ENCODE peak calls at places on chromosomes 16 and 17, in ten cellular contexts. K, T, D, G, I, B, Q, J, H and X are unnamed samples.
A peak's percentile ranks its signal among the peaks of the same experiment; 100 is the strongest.

GRCh38 chr17:66555605-66556004 is 253.2 kb downstream of the PRKCA start:
- DNase-seq in K (no peak), T (no peak), D (no peak), G (no peak), I (no peak), B (no peak), Q (no peak), J (no peak), H (no peak), X (no peak)

GRCh38 chr17:19702231-19702641 is 14.1 kb downstream of the SLC47A2 start:
- DNase-seq in K (no peak), T (no peak), D (no peak), G (no peak), I (no peak), B (no peak), Q (no peak), J (no peak), H (no peak), X (no peak)

GRCh38 chr17:20072692-20072992 is 63.5 kb downstream of the SPECC1 start:
- DNase-seq in K (no peak), T (no peak), D (no peak), G (no peak), I (no peak), B (no peak), Q (no peak), J (no peak), H (no peak), X (no peak)

GRCh38 chr16:22070361-22071351 is 21.7 kb upstream of the VWA3A start:
- DNase-seq in K (no peak), T (no peak), D (no peak), G (no peak), I (no peak), B (no peak), Q (no peak), J (no peak), H (no peak), X (no peak)

GRCh38 chr16:66588981-66589713 is 9.9 kb downstream of the CMTM2 start:
- DNase-seq in K (no peak), T (no peak), D (no peak), G (peak; percentile 37), I (no peak), B (no peak), Q (no peak), J (peak; percentile 66), H (no peak), X (no peak)

GRCh38 chr16:31459722-31460581 is 651 bp downstream of the ARMC5 start:
- DNase-seq in K (peak; percentile 100), T (peak; percentile 98), D (peak; percentile 100), G (peak; percentile 100), I (peak; percentile 97), B (peak; percentile 100), Q (peak; percentile 100), J (peak; percentile 99), H (peak; percentile 99), X (peak; percentile 97)

GRCh38 chr16:3730161-3731125 is 13.1 kb upstream of the TRAP1 start:
- DNase-seq in K (no peak), T (no peak), D (no peak), G (no peak), I (no peak), B (no peak), Q (no peak), J (no peak), H (no peak), X (no peak)

GRCh38 chr16:72224260-72224768 is 52.4 kb upstream of the PMFBP1 start:
- DNase-seq in K (no peak), T (no peak), D (no peak), G (no peak), I (no peak), B (peak; percentile 47), Q (no peak), J (no peak), H (no peak), X (no peak)

GRCh38 chr17:32755045-32755805 is 121.7 kb downstream of the MYO1D start:
- DNase-seq in K (no peak), T (peak; percentile 52), D (no peak), G (no peak), I (peak; percentile 66), B (peak; percentile 61), Q (no peak), J (peak; percentile 60), H (peak; percentile 18), X (no peak)

GRCh38 chr16:88017006-88017405 is 65.8 kb downstream of the BANP start:
- DNase-seq in K (no peak), T (no peak), D (no peak), G (no peak), I (no peak), B (no peak), Q (no peak), J (no peak), H (no peak), X (no peak)

GRCh38 chr17:78441271-78441986 is 63.0 kb downstream of the PGS1 start:
- DNase-seq in K (no peak), T (no peak), D (no peak), G (no peak), I (no peak), B (no peak), Q (no peak), J (no peak), H (no peak), X (no peak)

GRCh38 chr16:30491744-30492308 is 19.3 kb downstream of the ITGAL start:
- DNase-seq in K (peak; percentile 5), T (no peak), D (no peak), G (peak; percentile 20), I (peak; percentile 55), B (peak; percentile 39), Q (no peak), J (peak; percentile 21), H (peak; percentile 23), X (no peak)

GRCh38 chr17:37648555-37648954 is 5.3 kb upstream of the DDX52 start:
- DNase-seq in K (no peak), T (no peak), D (no peak), G (no peak), I (no peak), B (no peak), Q (no peak), J (no peak), H (peak; percentile 38), X (no peak)

GRCh38 chr16:71707199-71707598 is 17.3 kb downstream of the PHLPP2 start:
- DNase-seq in K (no peak), T (no peak), D (no peak), G (no peak), I (no peak), B (no peak), Q (no peak), J (peak; percentile 10), H (no peak), X (no peak)

GRCh38 chr16:67528222-67528869 is at the start of gene RIPOR1:
- DNase-seq in K (peak; percentile 54), T (no peak), D (peak; percentile 47), G (peak; percentile 35), I (peak; percentile 43), B (peak; percentile 77), Q (peak; percentile 79), J (peak; percentile 61), H (no peak), X (no peak)

GRCh38 chr17:16496820-16497489 is 5.0 kb upstream of the LRRC75A start:
- DNase-seq in K (no peak), T (no peak), D (no peak), G (no peak), I (no peak), B (no peak), Q (no peak), J (no peak), H (no peak), X (no peak)

GRCh38 chr17:7835818-7836595 is 2.0 kb downstream of the KDM6B start:
- DNase-seq in K (peak; percentile 85), T (no peak), D (no peak), G (no peak), I (peak; percentile 73), B (no peak), Q (peak; percentile 84), J (peak; percentile 66), H (no peak), X (no peak)

GRCh38 chr16:56645838-56646237 is 5.8 kb upstream of the MT1B start:
- DNase-seq in K (no peak), T (no peak), D (no peak), G (no peak), I (no peak), B (no peak), Q (no peak), J (no peak), H (no peak), X (no peak)

GRCh38 chr17:79833744-79834574 is 5.3 kb downstream of the CBX4 start:
- DNase-seq in K (no peak), T (no peak), D (no peak), G (no peak), I (no peak), B (no peak), Q (no peak), J (no peak), H (no peak), X (no peak)

GRCh38 chr16:56700195-56700594 is 17.9 kb downstream of the MT1X start:
- DNase-seq in K (no peak), T (no peak), D (no peak), G (no peak), I (no peak), B (no peak), Q (no peak), J (no peak), H (no peak), X (no peak)

GRCh38 chr16:85220125-85220839 is 108.0 kb upstream of the CIBAR2 start:
- DNase-seq in K (peak; percentile 91), T (no peak), D (no peak), G (no peak), I (no peak), B (peak; percentile 73), Q (peak; percentile 72), J (no peak), H (peak; percentile 77), X (no peak)